ENCODE peak calls at places on chromosomes 13 and 19, in four cellular contexts. X is substantia nigra, I is posterior cingulate gyrus, M is skeletal muscle cell. A is an unnamed sample.

GRCh38 chr13:99042851-99043250 is 65.0 kb upstream of the DOCK9 start:
- DNase-seq in M (no peak), I (no peak), X (no peak), A (no peak)

GRCh38 chr19:15934332-15935078 is at the start of gene CYP4F11:
- DNase-seq in X (peak), I (peak), M (no peak), A (no peak)

GRCh38 chr19:45773384-45773783 is 4.3 kb upstream of the SIX5 start:
- DNase-seq in X (no peak), I (no peak), M (no peak), A (no peak)

GRCh38 chr13:66831317-66831716 is 398.8 kb downstream of the PCDH9 start:
- DNase-seq in M (no peak), I (no peak), X (no peak), A (no peak)

GRCh38 chr13:111187879-111188643 is 73.0 kb downstream of the ARHGEF7 start:
- DNase-seq in M (no peak), I (no peak), X (no peak), A (no peak)

GRCh38 chr13:90445179-90445578 is 902.3 kb upstream of the MIR17HG start:
- DNase-seq in X (no peak), M (peak), I (no peak), A (peak)

GRCh38 chr19:54728167-54728566 is 3.9 kb downstream of the KIR3DL3 start:
- DNase-seq in X (no peak), M (no peak), I (no peak), A (no peak)

GRCh38 chr19:36418287-36419001 is at the start of gene ZFP82:
- DNase-seq in I (peak), M (peak), X (peak), A (peak)

GRCh38 chr19:4067396-4068057 is 828 bp upstream of the ZBTB7A start:
- DNase-seq in I (no peak), M (no peak), X (peak), A (no peak)

GRCh38 chr13:100526299-100527030 is 62.1 kb downstream of the GGACT start:
- DNase-seq in M (no peak), I (no peak), X (no peak), A (no peak)

GRCh38 chr19:1854032-1854541 is 5.8 kb upstream of the REXO1 start:
- DNase-seq in I (no peak), M (no peak), X (no peak), A (no peak)

GRCh38 chr19:38686530-38686888 is 39.1 kb downstream of the ACTN4 start:
- DNase-seq in M (no peak), I (no peak), X (no peak), A (no peak)

GRCh38 chr13:43230989-43231388 is 207.6 kb downstream of the DNAJC15 start:
- DNase-seq in M (no peak), X (no peak), I (no peak), A (no peak)

GRCh38 chr19:1774999-1775772 is 21.9 kb downstream of the ONECUT3 start:
- DNase-seq in M (no peak), X (no peak), I (no peak), A (no peak)

GRCh38 chr13:45750566-45750965 is 48.4 kb downstream of the CBY2 start:
- DNase-seq in I (no peak), X (no peak), M (no peak), A (no peak)

GRCh38 chr13:21326155-21327030 is 132.7 kb downstream of the ZDHHC20 start:
- DNase-seq in X (no peak), M (peak), I (peak), A (peak)

GRCh38 chr13:79867248-79867647 is 386.3 kb downstream of the NDFIP2 start:
- DNase-seq in X (no peak), M (no peak), I (no peak), A (no peak)

GRCh38 chr19:47284324-47284899 is 9.7 kb downstream of the INAFM1 start:
- DNase-seq in I (no peak), M (no peak), X (no peak), A (peak)

GRCh38 chr19:39677931-39678889 is 22.5 kb downstream of the LGALS16 start:
- DNase-seq in I (no peak), X (no peak), M (no peak), A (no peak)

GRCh38 chr13:30577381-30577780 is 40.3 kb upstream of the USPL1 start:
- DNase-seq in I (no peak), M (peak), X (no peak), A (peak)

GRCh38 chr13:109146912-109147624 is 517.7 kb downstream of the MYO16 start:
- DNase-seq in I (no peak), M (peak), X (no peak), A (no peak)

GRCh38 chr19:5001547-5002131 is 32.7 kb downstream of the KDM4B start:
- DNase-seq in I (no peak), X (no peak), M (no peak), A (no peak)

GRCh38 chr19:3655402-3656072 is 28.9 kb upstream of the CACTIN start:
- DNase-seq in I (peak), X (no peak), M (peak), A (peak)

GRCh38 chr19:50695251-50696064 is 24.1 kb downstream of the SHANK1 start:
- DNase-seq in X (no peak), M (no peak), I (no peak), A (no peak)

GRCh38 chr13:95451656-95452055 is 100.9 kb upstream of the CLDN10 start:
- DNase-seq in I (no peak), M (no peak), X (no peak), A (no peak)

GRCh38 chr19:33484226-33484774 is 37.3 kb downstream of the PEPD start:
- DNase-seq in M (no peak), X (no peak), I (no peak), A (no peak)

GRCh38 chr19:46480409-46480808 is 9.0 kb upstream of the PNMA8A start:
- DNase-seq in I (no peak), M (peak), X (no peak), A (no peak)

GRCh38 chr19:33754361-33754760 is 42.3 kb upstream of the KCTD15 start:
- DNase-seq in I (no peak), X (no peak), M (no peak), A (no peak)

GRCh38 chr13:35953537-35954206 is 177.5 kb downstream of the DCLK1 start:
- DNase-seq in I (peak), M (peak), X (peak), A (peak)

GRCh38 chr13:48562296-48563066 is 29.6 kb upstream of the RCBTB2 start:
- DNase-seq in X (no peak), I (no peak), M (no peak), A (no peak)

GRCh38 chr19:18895038-18895827 is 725 bp downstream of the CERS1 start:
- DNase-seq in M (no peak), I (peak), X (peak), A (no peak)

GRCh38 chr19:5092444-5092843 is 123.5 kb downstream of the KDM4B start:
- DNase-seq in I (no peak), M (no peak), X (no peak), A (no peak)

GRCh38 chr19:52640916-52641315 is 2.8 kb upstream of the ZNF83 start:
- DNase-seq in X (no peak), I (no peak), M (no peak), A (no peak)

GRCh38 chr19:7851623-7852500 is 21.8 kb downstream of the EVI5L start:
- DNase-seq in I (peak), M (no peak), X (peak), A (no peak)

A was measured in retinal pigment epithelial cell.